ENCODE peak calls at places on chromosomes 6 and 20, in seven cellular contexts. M is glutamatergic neuron, V is lower lobe of right lung, G is heart right ventricle, R is AG10803, L is astrocyte of the spinal cord, U is cardiac muscle cell. Z is an unnamed sample.

GRCh38 chr20:18628330-18628941 is 40.6 kb downstream of the DTD1 start:
- DNase-seq in U (peak; percentile 49), R (no peak), M (peak; percentile 52), V (no peak), L (no peak), G (no peak), Z (no peak)

GRCh38 chr6:35920793-35921732 is at the start of gene SRPK1:
- DNase-seq in L (peak; percentile 86), G (peak; percentile 87), R (peak; percentile 72), V (peak; percentile 93), U (peak; percentile 92), M (peak; percentile 92), Z (peak; percentile 79)

GRCh38 chr6:7047071-7047470 is 60.7 kb upstream of the RREB1 start:
- DNase-seq in G (no peak), V (no peak), R (no peak), L (no peak), U (no peak), M (no peak), Z (no peak)

GRCh38 chr6:86010915-86011786 is 368.5 kb upstream of the SYNCRIP start:
- DNase-seq in M (no peak), U (peak; percentile 20), R (no peak), G (no peak), L (no peak), V (no peak), Z (no peak)

GRCh38 chr6:119584088-119584487 is 234.5 kb upstream of the MAN1A1 start:
- DNase-seq in M (no peak), R (no peak), V (no peak), U (no peak), L (no peak), G (no peak), Z (no peak)

GRCh38 chr6:4732691-4733315 is 43.4 kb upstream of the CDYL start:
- DNase-seq in R (peak; percentile 89), G (peak; percentile 31), M (peak; percentile 41), U (peak; percentile 61), L (peak; percentile 90), V (no peak), Z (peak; percentile 90)

GRCh38 chr6:167760979-167761793 is 65.5 kb upstream of the AFDN start:
- DNase-seq in V (peak; percentile 59), R (no peak), L (peak; percentile 30), G (peak; percentile 53), M (no peak), U (peak; percentile 40), Z (peak; percentile 96)

GRCh38 chr6:169332250-169332649 is 78.6 kb upstream of the THBS2 start:
- DNase-seq in L (no peak), M (no peak), R (no peak), U (no peak), G (no peak), V (no peak), Z (no peak)

GRCh38 chr6:117546674-117547073 is 55.6 kb downstream of the GOPC start:
- DNase-seq in G (no peak), U (no peak), V (no peak), L (no peak), R (no peak), M (no peak), Z (no peak)

GRCh38 chr6:39169448-39170344 is 54.7 kb upstream of the SAYSD1 start:
- DNase-seq in V (no peak), M (no peak), L (no peak), G (no peak), R (no peak), U (no peak), Z (no peak)

GRCh38 chr6:143271024-143271423 is 179.5 kb downstream of the ADAT2 start:
- DNase-seq in V (no peak), U (peak; percentile 45), R (peak; percentile 94), M (no peak), L (peak; percentile 64), G (peak; percentile 69), Z (peak; percentile 77)
- TF ChIP-seq CTCF in V (no peak), U (no peak), R (peak; percentile 2), M (no peak), L (no peak), G (no peak), Z (no peak)

GRCh38 chr6:95866732-95867131 is 149.0 kb upstream of the FUT9 start:
- DNase-seq in L (no peak), V (no peak), G (no peak), U (peak; percentile 34), M (peak; percentile 32), R (no peak), Z (peak; percentile 1)
- TF ChIP-seq CTCF in L (peak; percentile 18), V (peak; percentile 29), G (peak; percentile 55), U (no peak), M (peak; percentile 8), R (no peak), Z (no peak)

GRCh38 chr6:33271608-33272357 is at the start of the genes RPS18 and VPS52:
- DNase-seq in V (peak; percentile 94), R (peak; percentile 99), G (peak; percentile 96), M (peak; percentile 88), U (peak; percentile 100), L (peak; percentile 99), Z (peak; percentile 100)
- TF ChIP-seq CTCF in V (no peak), R (no peak), G (no peak), M (no peak), U (no peak), L (no peak), Z (no peak)

GRCh38 chr6:68226460-68226859 is 408.6 kb upstream of the ADGRB3 start:
- DNase-seq in M (peak; percentile 16), G (no peak), L (peak; percentile 20), R (no peak), U (peak; percentile 23), V (no peak), Z (peak; percentile 41)
- TF ChIP-seq CTCF in M (peak; percentile 49), G (peak; percentile 27), L (peak; percentile 27), R (no peak), U (peak; percentile 48), V (no peak), Z (peak; percentile 49)

DNA sequence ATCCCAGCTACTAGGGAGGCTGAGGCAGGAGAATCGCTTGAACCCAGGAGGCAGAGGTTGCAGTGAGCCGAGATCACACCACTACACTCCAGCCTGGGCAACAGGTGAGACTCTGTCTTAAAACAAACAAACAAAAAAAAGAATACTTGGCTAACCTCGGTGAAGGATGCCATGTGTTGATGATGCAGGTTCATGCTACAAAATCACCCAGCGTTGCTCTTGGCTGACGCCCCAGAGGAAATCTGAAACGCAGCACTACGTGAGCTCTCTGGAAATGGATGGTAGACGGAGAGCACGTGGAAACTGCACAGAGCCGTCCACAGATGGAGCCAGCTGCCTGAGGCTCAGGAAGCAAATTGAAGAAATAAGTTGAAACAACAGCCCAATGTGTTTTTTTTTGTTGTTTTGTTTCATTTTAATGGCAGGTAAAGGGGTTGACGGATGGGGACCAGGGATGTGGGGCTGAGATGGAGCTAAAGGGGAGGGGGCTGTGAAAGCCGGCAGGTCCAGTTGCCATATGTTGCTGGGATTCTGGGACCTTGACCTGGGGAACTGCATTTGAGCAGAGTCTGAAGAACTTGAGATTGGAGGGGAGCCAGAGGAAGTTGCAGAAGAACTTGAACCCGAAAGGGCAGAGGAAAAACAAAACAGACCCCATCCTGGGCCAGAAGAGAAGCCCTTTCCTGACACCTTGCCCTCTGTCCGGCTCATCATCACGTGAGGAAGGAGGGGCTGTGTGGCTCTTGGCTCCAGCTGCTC is 12.8 kb upstream of the MANBAL start:
- DNase-seq in R (peak; percentile 76), M (peak; percentile 43), G (peak; percentile 52), U (no peak), L (peak; percentile 87), V (no peak), Z (peak; percentile 86)
- TF ChIP-seq CTCF in R (peak; percentile 62), M (no peak), G (peak; percentile 61), U (peak; percentile 44), L (peak; percentile 57), V (no peak), Z (peak; percentile 47)